ENCODE peak calls at places on chromosomes 16 and 17, in four cellular contexts. Z is WTC11; W is anterior cingulate cortex; L is effector memory CD4-positive, alpha-beta T cell. M is an unnamed sample.

GRCh38 chr17:19290047-19290705 is 53.0 kb downstream of the EPN2 start:
- DNase-seq in Z (no peak), W (no peak), L (no peak), M (no peak)

GRCh38 chr16:49857423-49858181 is 1.7 kb upstream of the ZNF423 start:
- DNase-seq in Z (peak; percentile 85), L (no peak), W (no peak), M (peak; percentile 26)

GRCh38 chr17:44738214-44738906 is 20.4 kb upstream of the ADAM11 start:
- DNase-seq in L (no peak), W (no peak), Z (no peak), M (no peak)

GRCh38 chr16:85720319-85720637 is 30.6 kb downstream of the C16orf74 start:
- DNase-seq in W (no peak), L (no peak), Z (no peak), M (no peak)

GRCh38 chr17:39926588-39927100 is 757 bp downstream of the ORMDL3 start:
- DNase-seq in Z (peak; percentile 58), L (peak; percentile 30), W (no peak), M (peak; percentile 50)

GRCh38 chr16:30896890-30897730 is 696 bp downstream of the CTF1 start:
- DNase-seq in L (peak; percentile 64), Z (peak; percentile 94), W (peak; percentile 84), M (peak; percentile 63)

GRCh38 chr16:19113577-19114358 is at the start of gene ITPRIPL2:
- DNase-seq in Z (peak; percentile 58), W (peak; percentile 48), L (no peak), M (no peak)

GRCh38 chr17:57288034-57288752 is 31.9 kb downstream of the MSI2 start:
- DNase-seq in L (no peak), W (no peak), Z (no peak), M (no peak)

GRCh38 chr16:60674241-60674640 is 1362.0 kb downstream of the CDH8 start:
- DNase-seq in L (no peak), W (no peak), Z (no peak), M (no peak)

GRCh38 chr17:36752096-36752888 is 150.9 kb downstream of the MRM1 start:
- DNase-seq in W (no peak), L (no peak), Z (no peak), M (no peak)

GRCh38 chr16:83113811-83114210 is 487.0 kb downstream of the CDH13 start:
- DNase-seq in W (no peak), Z (no peak), L (no peak), M (no peak)

GRCh38 chr17:6086603-6087400 is 16.6 kb downstream of the WSCD1 start:
- DNase-seq in L (no peak), W (no peak), Z (no peak), M (no peak)

GRCh38 chr17:303161-303560 is 49.4 kb downstream of the RPH3AL start:
- DNase-seq in L (no peak), W (no peak), Z (no peak), M (no peak)

GRCh38 chr17:50588391-50589111 is 28.0 kb downstream of the CACNA1G start:
- DNase-seq in Z (no peak), L (no peak), W (no peak), M (no peak)

GRCh38 chr16:23403547-23403946 is 49.4 kb downstream of the COG7 start:
- DNase-seq in Z (no peak), L (no peak), W (no peak), M (no peak)